ENCODE peak calls at places on chromosomes 7 and 10, in seven cellular contexts. R is dorsolateral prefrontal cortex, W is spleen, O is hepatocyte, D is heart right ventricle, N is M059J, E is NT2/D1. Z is an unnamed sample.

GRCh38 chr7:130995252-130996081 is 261.5 kb upstream of the KLF14 start:
- DNase-seq in D (no peak), R (no peak), N (no peak), E (no peak), O (peak), W (no peak), Z (no peak)

GRCh38 chr7:16881809-16882208 is at the start of gene AGR3:
- DNase-seq in N (peak), E (no peak), R (no peak), O (peak), D (no peak), W (no peak), Z (no peak)

GRCh38 chr10:64635906-64636305 is 1114.7 kb downstream of the REEP3 start:
- DNase-seq in W (no peak), O (no peak), N (no peak), D (no peak), E (no peak), R (no peak), Z (no peak)

GRCh38 chr10:31602541-31603244 is 283.7 kb downstream of the ZEB1 start:
- DNase-seq in N (peak), E (peak), O (peak), W (peak), D (peak), R (peak), Z (peak)

GRCh38 chr10:14603539-14604102 is 171.1 kb downstream of the FAM107B start:
- DNase-seq in R (no peak), N (peak), E (no peak), D (peak), W (peak), O (peak), Z (peak)

GRCh38 chr7:91945476-91945875 is 4.8 kb downstream of the AKAP9 start:
- DNase-seq in N (peak), W (no peak), O (peak), E (no peak), R (no peak), D (no peak), Z (no peak)

GRCh38 chr7:105106473-105106872 is 92.5 kb downstream of the KMT2E start:
- DNase-seq in E (no peak), D (no peak), O (no peak), W (no peak), R (no peak), N (no peak), Z (no peak)

GRCh38 chr7:1671876-1672451 is 1.9 kb downstream of the ELFN1 start:
- DNase-seq in D (no peak), E (no peak), O (peak), W (peak), N (no peak), R (peak), Z (peak)

GRCh38 chr7:129146237-129146979 is 1.9 kb downstream of the TSPAN33 start:
- DNase-seq in W (no peak), O (no peak), R (no peak), E (no peak), D (no peak), N (no peak), Z (no peak)

GRCh38 chr10:75230600-75231038 is 5.1 kb downstream of the COMTD1 start:
- DNase-seq in W (peak), D (peak), R (peak), N (peak), E (peak), O (peak), Z (peak)

GRCh38 chr10:97598407-97599271 is 9.1 kb downstream of the C10orf62 start:
- DNase-seq in R (no peak), D (no peak), O (no peak), W (no peak), E (no peak), N (no peak), Z (peak)

GRCh38 chr10:1094112-1095057 is 38.2 kb downstream of the WDR37 start:
- DNase-seq in O (no peak), N (no peak), R (no peak), D (no peak), E (no peak), W (no peak), Z (no peak)

GRCh38 chr7:123218866-123219265 is 19.1 kb upstream of the SLC13A1 start:
- DNase-seq in D (no peak), O (no peak), E (no peak), R (no peak), W (no peak), N (no peak), Z (no peak)

GRCh38 chr10:101060951-101061813 is 607 bp upstream of the KAZALD1 start:
- DNase-seq in N (peak), W (peak), R (peak), O (peak), D (peak), E (peak), Z (peak)

GRCh38 chr7:106071356-106071998 is 40.6 kb downstream of the SYPL1 start:
- DNase-seq in O (no peak), D (no peak), W (peak), N (no peak), E (no peak), R (no peak), Z (peak)

GRCh38 chr10:43166207-43166878 is 28.1 kb downstream of the CSGALNACT2 start:
- DNase-seq in O (no peak), R (no peak), W (no peak), E (no peak), N (peak), D (no peak), Z (no peak)

GRCh38 chr10:85609509-85609908 is 757.1 kb downstream of the GRID1 start:
- DNase-seq in N (peak), D (no peak), W (no peak), R (no peak), E (no peak), O (no peak), Z (no peak)

GRCh38 chr10:110209399-110209925 is 2.1 kb downstream of the MXI1 start:
- DNase-seq in N (peak), D (peak), W (peak), O (peak), R (peak), E (no peak), Z (peak)